ENCODE peak calls at places on chromosomes 16 and 17, in nine cellular contexts. K, H, D, Y, M, Z, W, G and C are unnamed samples. For H3K36me3 and H3K27me3, the result is how much of the 10 kb centered on the place peaks cover.

GRCh38 chr17:1787301-1787902 is 25.5 kb downstream of the SERPINF1 start:
- DNase-seq in K (no peak), H (peak), D (peak), Y (no peak), M (no peak), Z (peak), W (peak), G (peak), C (peak)

GRCh38 chr16:25009822-25010221 is 5.3 kb downstream of the ARHGAP17 start:
- DNase-seq in K (no peak), H (peak), D (peak), Y (no peak), M (peak), Z (no peak), W (no peak), G (no peak), C (no peak)

GRCh38 chr17:38870259-38871165 is 654 bp downstream of the LASP1 start:
- DNase-seq in K (no peak), H (peak), D (peak), Y (peak), M (peak), Z (peak), W (peak), G (peak), C (peak)

GRCh38 chr17:50785942-50786570 is 18.7 kb upstream of the ANKRD40CL start:
- DNase-seq in K (no peak), H (no peak), D (no peak), Y (no peak), M (peak), Z (peak), W (peak), G (no peak), C (no peak)

GRCh38 chr17:7856081-7856791 is 1.1 kb downstream of the NAA38 start:
- DNase-seq in K (no peak), H (peak), D (peak), Y (peak), M (no peak), Z (peak), W (no peak), G (peak), C (peak)

GRCh38 chr16:46896314-46896968 is 12.3 kb downstream of the GPT2 start:
- DNase-seq in K (no peak), H (peak), D (peak), Y (no peak), M (no peak), Z (no peak), W (no peak), G (no peak), C (no peak)

GRCh38 chr16:88727871-88728270 is 21.6 kb downstream of the CTU2 start:
- DNase-seq in K (no peak), H (no peak), D (peak), Y (no peak), M (no peak), Z (no peak), W (no peak), G (no peak), C (no peak)

GRCh38 chr16:84044108-84044488 is 1.5 kb upstream of the SLC38A8 start:
- DNase-seq in K (no peak), H (no peak), D (no peak), Y (no peak), M (no peak), Z (no peak), W (no peak), G (no peak), C (no peak)

GRCh38 chr17:74325743-74326379 is at the start of gene KIF19:
- DNase-seq in K (no peak), H (peak), D (peak), Y (no peak), M (peak), Z (no peak), W (peak), G (no peak), C (peak)

GRCh38 chr16:87854053-87854906 is 15.0 kb downstream of the SLC7A5 start:
- DNase-seq in K (no peak), H (no peak), D (no peak), Y (no peak), M (no peak), Z (no peak), W (no peak), G (no peak), C (peak)

GRCh38 chr17:1793447-1793806 is 31.6 kb downstream of the SERPINF1 start:
- DNase-seq in K (no peak), H (no peak), D (no peak), Y (no peak), M (peak), Z (no peak), W (no peak), G (peak), C (no peak)

GRCh38 chr16:79163666-79164377 is 436.7 kb downstream of the MAF start:
- DNase-seq in K (no peak), H (no peak), D (peak), Y (no peak), M (no peak), Z (no peak), W (no peak), G (no peak), C (peak)

GRCh38 chr17:15334266-15334665 is 7.1 kb downstream of the TEKT3 start:
- DNase-seq in K (no peak), H (no peak), D (no peak), Y (no peak), M (no peak), Z (no peak), W (no peak), G (no peak), C (no peak)

GRCh38 chr17:8360260-8360659 is 16.2 kb downstream of the KRABD2 start:
- DNase-seq in K (no peak), H (no peak), D (no peak), Y (no peak), M (no peak), Z (no peak), W (no peak), G (no peak), C (no peak)

GRCh38 chr17:27244019-27244418 is 49.9 kb upstream of the WSB1 start:
- DNase-seq in K (no peak), H (no peak), D (no peak), Y (no peak), M (no peak), Z (no peak), W (no peak), G (no peak), C (no peak)

GRCh38 chr17:27246537-27246936 is 47.4 kb upstream of the WSB1 start:
- DNase-seq in K (no peak), H (no peak), D (no peak), Y (no peak), M (no peak), Z (no peak), W (no peak), G (no peak), C (no peak)

GRCh38 chr17:27244481-27245223 is 49.3 kb upstream of the WSB1 start:
- DNase-seq in K (no peak), H (peak), D (peak), Y (peak), M (peak), Z (peak), W (no peak), G (peak), C (peak)

GRCh38 chr17:27247071-27247957 is 46.6 kb upstream of the WSB1 start:
- DNase-seq in K (no peak), H (peak), D (peak), Y (peak), M (peak), Z (peak), W (peak), G (peak), C (peak)

GRCh38 chr17:27245230-27245696 is 48.7 kb upstream of the WSB1 start:
- DNase-seq in K (peak), H (peak), D (peak), Y (peak), M (peak), Z (peak), W (peak), G (peak), C (peak)
- H3K36me3 ChIP-seq in K (under half), H (under half), D (under half), Y (under half), M (under half), Z (under half), W (under half), G (under half), C (under half)

DNA sequence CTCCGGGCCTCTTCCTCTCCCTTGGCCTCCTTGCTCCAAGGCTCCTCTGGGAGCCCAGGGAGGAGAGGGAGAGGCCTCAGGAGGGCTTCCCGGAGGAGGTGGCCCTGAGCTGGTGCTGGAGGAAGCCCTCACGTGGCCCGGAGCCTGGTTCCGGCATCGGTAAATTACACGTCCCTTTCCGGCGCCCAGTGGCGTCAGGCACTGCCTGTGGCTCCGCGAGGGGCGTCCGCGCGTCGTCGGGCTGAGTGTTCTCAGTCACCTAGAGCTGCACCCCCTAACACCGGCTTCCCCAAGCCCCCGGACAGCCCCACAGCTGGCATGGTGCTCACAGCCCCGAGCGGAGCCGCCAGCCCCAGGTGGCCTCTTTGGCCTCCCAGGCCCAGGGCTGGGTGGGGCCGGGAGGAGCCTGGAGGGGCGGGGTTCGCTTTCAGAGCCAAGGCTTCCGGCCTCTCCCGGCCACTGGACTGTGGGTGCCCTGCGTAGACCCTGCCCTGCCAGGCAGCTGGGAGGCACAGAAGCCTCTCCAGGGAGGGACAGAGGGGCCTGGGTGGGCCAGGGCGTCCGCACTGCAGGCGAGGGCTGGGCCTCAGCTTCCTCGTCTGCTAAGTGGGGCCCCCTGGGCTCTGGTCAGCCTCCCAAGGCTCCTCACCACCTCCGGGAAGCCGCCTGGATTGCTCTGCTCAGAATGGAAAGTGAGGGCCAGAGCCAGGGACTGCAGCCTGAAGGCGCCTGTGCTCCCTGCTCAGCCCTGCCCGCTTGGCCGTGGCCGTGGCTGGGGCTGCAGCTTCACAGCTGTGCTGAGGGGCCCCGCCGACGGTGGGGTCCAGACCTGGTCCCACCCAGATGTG is 27.8 kb upstream of the SSTR5 start:
- DNase-seq in K (no peak), H (no peak), D (no peak), Y (no peak), M (no peak), Z (no peak), W (no peak), G (no peak), C (no peak)
- H3K27me3 ChIP-seq in K (under half), H (under half), D (under half), Y (under half), M (under half), Z (under half), W (under half), G (half or more), C (half or more)

GRCh38 chr16:74997042-74997491 is 1.8 kb upstream of the ZNRF1 start:
- DNase-seq in K (no peak), H (no peak), D (no peak), Y (no peak), M (no peak), Z (no peak), W (no peak), G (no peak), C (no peak)

GRCh38 chr16:75000481-75001081 is 1.8 kb downstream of the ZNRF1 start:
- DNase-seq in K (no peak), H (no peak), D (peak), Y (no peak), M (peak), Z (no peak), W (no peak), G (no peak), C (no peak)

GRCh38 chr16:74999683-75000480 is 1.1 kb downstream of the ZNRF1 start:
- DNase-seq in K (no peak), H (peak), D (peak), Y (no peak), M (peak), Z (peak), W (peak), G (peak), C (peak)

GRCh38 chr16:74999208-74999682 is 421 bp downstream of the ZNRF1 start:
- DNase-seq in K (no peak), H (no peak), D (peak), Y (no peak), M (peak), Z (peak), W (no peak), G (peak), C (peak)

GRCh38 chr16:74998481-74999207 is at the start of gene ZNRF1:
- DNase-seq in K (no peak), H (peak), D (peak), Y (peak), M (peak), Z (peak), W (peak), G (peak), C (peak)
- TF ChIP-seq POLR2A in K (peak), H (peak), D (no peak), Y (peak), M (peak), Z (peak), W (no peak), G (no peak), C (no peak)

DNA sequence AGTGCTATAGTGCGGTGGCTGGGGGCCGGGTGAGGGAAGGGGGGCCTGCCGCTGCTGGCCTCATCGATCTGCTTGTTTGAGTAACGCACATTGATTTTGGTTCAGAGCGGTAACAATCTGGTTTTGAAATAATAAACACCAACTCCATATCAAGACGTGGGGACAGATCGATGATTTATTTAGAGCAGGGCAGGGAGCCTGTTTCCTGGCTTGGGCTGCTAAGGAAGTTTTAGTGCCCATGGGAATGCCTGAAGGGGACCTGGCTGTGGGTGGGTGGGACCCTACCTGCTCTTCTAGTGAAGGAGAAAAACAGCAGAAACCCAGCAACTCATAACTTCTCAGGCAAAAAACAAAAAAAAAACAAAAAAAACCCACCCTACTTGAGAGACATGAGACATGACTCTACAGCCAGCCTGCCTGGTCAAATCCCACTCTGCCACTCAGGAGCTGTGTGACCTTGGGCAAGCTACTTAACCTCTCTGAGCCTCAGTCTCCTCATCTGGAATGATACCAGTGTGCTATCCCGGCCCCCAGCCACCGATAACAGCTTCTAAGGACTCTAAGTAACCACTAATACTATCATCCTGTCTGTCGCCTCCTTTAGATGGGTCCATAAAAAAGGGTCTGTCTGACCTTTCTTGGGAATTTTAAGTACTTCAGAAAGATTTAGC is 66.0 kb downstream of the PIPOX start:
- DNase-seq in K (no peak), H (no peak), D (no peak), Y (no peak), M (no peak), Z (no peak), W (no peak), G (no peak), C (no peak)
- H3K36me3 ChIP-seq in K (under half), H (half or more), D (half or more), Y (half or more), M (under half), Z (under half), W (half or more), G (under half), C (under half)

GRCh38 chr17:76036497-76037380 is 9.6 kb upstream of the EVPL start:
- DNase-seq in K (no peak), H (no peak), D (no peak), Y (no peak), M (no peak), Z (peak), W (no peak), G (peak), C (peak)

GRCh38 chr17:76032073-76032779 is 5.1 kb upstream of the EVPL start:
- DNase-seq in K (no peak), H (no peak), D (no peak), Y (no peak), M (no peak), Z (no peak), W (no peak), G (no peak), C (no peak)

GRCh38 chr17:76034433-76035185 is 7.5 kb upstream of the EVPL start:
- DNase-seq in K (no peak), H (no peak), D (no peak), Y (no peak), M (no peak), Z (no peak), W (no peak), G (no peak), C (no peak)

GRCh38 chr17:76033139-76033538 is 6.0 kb upstream of the EVPL start:
- DNase-seq in K (no peak), H (no peak), D (no peak), Y (no peak), M (no peak), Z (no peak), W (no peak), G (no peak), C (no peak)

GRCh38 chr17:76032780-76033108 is 5.6 kb upstream of the EVPL start:
- DNase-seq in K (no peak), H (no peak), D (no peak), Y (no peak), M (no peak), Z (no peak), W (no peak), G (no peak), C (no peak)
- H3K27me3 ChIP-seq in K (under half), H (under half), D (under half), Y (under half), M (under half), Z (under half), W (under half), G (under half), C (under half)

GRCh38 chr17:78173025-78173715 is 4.8 kb downstream of the SYNGR2 start:
- DNase-seq in K (no peak), H (peak), D (no peak), Y (no peak), M (no peak), Z (no peak), W (no peak), G (no peak), C (peak)
- TF ChIP-seq POLR2A in K (peak), H (no peak), D (no peak), Y (no peak), M (no peak), Z (no peak), W (no peak), G (no peak), C (no peak)